ENCODE peak calls at places on chromosomes 6 and 20, in seven cellular contexts. B is coronary artery; I is central memory CD4-positive, alpha-beta T cell; S is left lung; O is T-helper 17 cell; U is stimulated activated CD4-positive, alpha-beta T cell treated with anti-CD3 and anti-CD28 coated beads, Interleukin-12 subunit alpha, Interleukin-12 subunit beta, amount 100 ng/mL, for 4 hours; R is AG04450. E is an unnamed sample.

GRCh38 chr6:3227363-3228045 is at the start of gene TUBB2B:
- DNase-seq in O (no peak), U (no peak), S (no peak), I (no peak), B (no peak), R (no peak), E (no peak)

GRCh38 chr20:55977723-55978481 is 27.4 kb downstream of the CBLN4 start:
- DNase-seq in S (peak), O (no peak), I (no peak), B (no peak), U (no peak), R (no peak), E (no peak)

GRCh38 chr6:142048593-142048980 is 84.1 kb upstream of the GJE1 start:
- DNase-seq in U (no peak), S (no peak), B (no peak), O (no peak), R (no peak), I (no peak), E (no peak)

GRCh38 chr20:51565741-51566140 is 23.2 kb upstream of the NFATC2 start:
- DNase-seq in R (no peak), O (no peak), B (no peak), U (no peak), I (no peak), S (no peak), E (no peak)

GRCh38 chr6:93319304-93319703 is 100.1 kb downstream of the EPHA7 start:
- DNase-seq in R (no peak), O (no peak), S (no peak), U (no peak), B (no peak), I (no peak), E (no peak)

GRCh38 chr6:8177721-8178120 is 75.4 kb upstream of the EEF1E1 start:
- DNase-seq in U (no peak), S (no peak), R (no peak), O (no peak), I (no peak), B (no peak), E (no peak)

GRCh38 chr20:48294196-48294595 is 508.9 kb upstream of the SULF2 start:
- DNase-seq in B (no peak), U (no peak), S (no peak), I (no peak), O (no peak), R (no peak), E (no peak)

GRCh38 chr20:64189530-64189966 is 25.3 kb downstream of the MYT1 start:
- DNase-seq in R (no peak), I (no peak), U (no peak), S (no peak), O (no peak), B (no peak), E (no peak)

GRCh38 chr6:53066059-53066406 is 829 bp downstream of the FBXO9 start:
- DNase-seq in I (peak), U (peak), S (peak), R (no peak), O (peak), B (no peak), E (no peak)

GRCh38 chr6:119348308-119349040 is 1.1 kb downstream of the MAN1A1 start:
- DNase-seq in I (peak), B (no peak), S (peak), R (no peak), U (peak), O (peak), E (no peak)

GRCh38 chr20:23765578-23765977 is 14.8 kb upstream of the CST1 start:
- DNase-seq in S (no peak), B (no peak), O (no peak), R (no peak), U (no peak), I (no peak), E (no peak)

GRCh38 chr6:76275746-76276145 is 203.3 kb upstream of the IMPG1 start:
- DNase-seq in B (no peak), S (no peak), I (no peak), U (no peak), R (no peak), O (no peak), E (no peak)

E was measured in AG09319.